ENCODE peak calls at places on chromosomes 4 and X, in seven cellular contexts. G is endothelial cell; O is GM12865; B is HFFc6; V is CD4-positive, alpha-beta T cell; N is fibroblast of pulmonary artery; E is MCF 10A. C is an unnamed sample.

GRCh38 chr4:17814140-17814539 is 3.4 kb downstream of the NCAPG start:
- DNase-seq in G (no peak), O (no peak), B (peak), V (no peak), N (peak), E (peak), C (peak)

GRCh38 chrX:24341795-24342194 is 18.6 kb upstream of the SUPT20HL1 start:
- DNase-seq in G (no peak), O (no peak), B (peak), V (no peak), N (peak), E (no peak), C (no peak)

GRCh38 chr4:15488136-15488535 is 18.5 kb downstream of the CC2D2A start:
- DNase-seq in G (no peak), O (no peak), B (no peak), V (no peak), N (peak), E (no peak), C (no peak)

GRCh38 chrX:40867352-40867751 is 132.0 kb upstream of the MED14 start:
- DNase-seq in G (no peak), O (no peak), B (no peak), V (no peak), N (peak), E (peak), C (no peak)

GRCh38 chrX:153349952-153350351 is 16.0 kb downstream of the ZNF275 start:
- DNase-seq in G (no peak), O (no peak), B (no peak), V (no peak), N (no peak), E (no peak), C (no peak)

GRCh38 chrX:1598876-1599790 is 7.7 kb downstream of the AKAP17A start:
- DNase-seq in G (no peak), O (no peak), B (no peak), V (no peak), N (no peak), E (no peak), C (no peak)

GRCh38 chrX:130110379-130111219 is at the start of gene ELF4:
- DNase-seq in G (no peak), O (peak), B (peak), V (peak), N (peak), E (peak), C (peak)

GRCh38 chr4:2638730-2639129 is 102.3 kb downstream of the FAM193A start:
- DNase-seq in G (no peak), O (no peak), B (no peak), V (no peak), N (no peak), E (no peak), C (no peak)

GRCh38 chr4:103095080-103095479 is 4.6 kb downstream of the BDH2 start:
- DNase-seq in G (no peak), O (no peak), B (no peak), V (no peak), N (no peak), E (no peak), C (no peak)

GRCh38 chrX:132958086-132958703 is at the start of gene HS6ST2:
- DNase-seq in G (peak), O (no peak), B (no peak), V (no peak), N (no peak), E (peak), C (no peak)

GRCh38 chr4:147596976-147597375 is 20.2 kb upstream of the TMEM184C start:
- DNase-seq in G (no peak), O (no peak), B (peak), V (no peak), N (peak), E (peak), C (no peak)

GRCh38 chr4:2102045-2102883 is 43.1 kb downstream of the NAT8L start:
- DNase-seq in G (no peak), O (no peak), B (no peak), V (no peak), N (no peak), E (no peak), C (no peak)

GRCh38 chr4:30815685-30816084 is 95.5 kb downstream of the PCDH7 start:
- DNase-seq in G (no peak), O (no peak), B (no peak), V (no peak), N (no peak), E (no peak), C (no peak)

GRCh38 chr4:183540498-183540953 is 35.7 kb downstream of the ING2 start:
- DNase-seq in G (no peak), O (no peak), B (no peak), V (no peak), N (no peak), E (no peak), C (no peak)
- TF ChIP-seq CTCF in G (no peak), O (no peak), B (no peak), V (no peak), N (no peak), E (no peak), C (no peak)

GRCh38 chrX:18290200-18290599 is 64.3 kb downstream of the SCML2 start:
- DNase-seq in G (no peak), O (no peak), B (no peak), V (no peak), N (no peak), E (no peak), C (no peak)

GRCh38 chrX:18291006-18291545 is 63.4 kb downstream of the SCML2 start:
- DNase-seq in G (no peak), O (no peak), B (no peak), V (no peak), N (peak), E (no peak), C (no peak)

GRCh38 chrX:18294893-18295292 is 59.6 kb downstream of the SCML2 start:
- DNase-seq in G (no peak), O (no peak), B (no peak), V (no peak), N (no peak), E (no peak), C (no peak)
- TF ChIP-seq CTCF in G (no peak), O (no peak), B (no peak), V (no peak), N (no peak), E (no peak), C (no peak)

GRCh38 chr4:113979157-113979972 is at the start of gene ARSJ:
- DNase-seq in G (peak), O (peak), B (peak), V (peak), N (peak), E (peak), C (no peak)
- TF ChIP-seq CTCF in G (no peak), O (no peak), B (peak), V (no peak), N (peak), E (peak), C (no peak)

DNA sequence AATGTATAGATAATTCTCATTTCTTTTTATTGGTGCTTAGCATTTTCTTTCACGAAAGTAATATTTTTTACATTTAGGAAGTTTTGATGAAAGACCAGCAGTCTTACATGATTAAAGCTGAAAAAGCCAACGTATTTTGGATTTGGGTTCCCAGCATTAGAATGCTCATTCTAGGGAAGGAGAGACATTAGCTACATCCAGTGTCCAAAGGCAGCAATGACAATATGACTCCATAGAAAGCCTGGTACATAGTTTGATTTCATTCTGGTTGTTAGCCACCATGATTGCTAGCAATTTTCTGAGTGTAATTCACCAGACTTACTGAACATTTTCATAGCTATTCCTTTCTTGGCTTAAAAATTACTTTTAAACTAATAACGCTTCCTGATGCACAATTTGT is 1397.5 kb downstream of the PCDH7 start:
- DNase-seq in G (no peak), O (no peak), B (no peak), V (no peak), N (no peak), E (no peak), C (no peak)
- TF ChIP-seq CTCF in G (no peak), O (no peak), B (no peak), V (no peak), N (no peak), E (no peak), C (no peak)

GRCh38 chr4:137611998-137612700 is 79.9 kb upstream of the PCDH18 start:
- DNase-seq in G (no peak), O (no peak), B (no peak), V (no peak), N (no peak), E (no peak), C (no peak)

GRCh38 chr4:137608085-137608484 is 75.8 kb upstream of the PCDH18 start:
- DNase-seq in G (no peak), O (no peak), B (no peak), V (no peak), N (no peak), E (no peak), C (no peak)

GRCh38 chr4:137614491-137614890 is 82.2 kb upstream of the PCDH18 start:
- DNase-seq in G (no peak), O (no peak), B (no peak), V (no peak), N (no peak), E (no peak), C (no peak)

GRCh38 chr4:137609693-137610450 is 77.6 kb upstream of the PCDH18 start:
- DNase-seq in G (no peak), O (no peak), B (peak), V (no peak), N (peak), E (no peak), C (no peak)

GRCh38 chr4:137610960-137611359 is 78.7 kb upstream of the PCDH18 start:
- DNase-seq in G (peak), O (peak), B (peak), V (no peak), N (peak), E (peak), C (no peak)
- TF ChIP-seq CTCF in G (peak), O (peak), B (peak), V (no peak), N (peak), E (peak), C (no peak)

GRCh38 chr4:1012031-1012739 is 759 bp downstream of the FGFRL1 start:
- DNase-seq in G (no peak), O (no peak), B (no peak), V (peak), N (no peak), E (peak), C (no peak)

GRCh38 chr4:1010522-1011021 is 854 bp upstream of the FGFRL1 start:
- DNase-seq in G (no peak), O (peak), B (peak), V (peak), N (peak), E (peak), C (peak)

GRCh38 chr4:1011022-1011694 is at the start of gene FGFRL1:
- DNase-seq in G (peak), O (peak), B (peak), V (peak), N (peak), E (peak), C (peak)

GRCh38 chr4:1008840-1009646 is 2.4 kb upstream of the FGFRL1 start:
- DNase-seq in G (no peak), O (peak), B (no peak), V (peak), N (no peak), E (no peak), C (no peak)

DNA sequence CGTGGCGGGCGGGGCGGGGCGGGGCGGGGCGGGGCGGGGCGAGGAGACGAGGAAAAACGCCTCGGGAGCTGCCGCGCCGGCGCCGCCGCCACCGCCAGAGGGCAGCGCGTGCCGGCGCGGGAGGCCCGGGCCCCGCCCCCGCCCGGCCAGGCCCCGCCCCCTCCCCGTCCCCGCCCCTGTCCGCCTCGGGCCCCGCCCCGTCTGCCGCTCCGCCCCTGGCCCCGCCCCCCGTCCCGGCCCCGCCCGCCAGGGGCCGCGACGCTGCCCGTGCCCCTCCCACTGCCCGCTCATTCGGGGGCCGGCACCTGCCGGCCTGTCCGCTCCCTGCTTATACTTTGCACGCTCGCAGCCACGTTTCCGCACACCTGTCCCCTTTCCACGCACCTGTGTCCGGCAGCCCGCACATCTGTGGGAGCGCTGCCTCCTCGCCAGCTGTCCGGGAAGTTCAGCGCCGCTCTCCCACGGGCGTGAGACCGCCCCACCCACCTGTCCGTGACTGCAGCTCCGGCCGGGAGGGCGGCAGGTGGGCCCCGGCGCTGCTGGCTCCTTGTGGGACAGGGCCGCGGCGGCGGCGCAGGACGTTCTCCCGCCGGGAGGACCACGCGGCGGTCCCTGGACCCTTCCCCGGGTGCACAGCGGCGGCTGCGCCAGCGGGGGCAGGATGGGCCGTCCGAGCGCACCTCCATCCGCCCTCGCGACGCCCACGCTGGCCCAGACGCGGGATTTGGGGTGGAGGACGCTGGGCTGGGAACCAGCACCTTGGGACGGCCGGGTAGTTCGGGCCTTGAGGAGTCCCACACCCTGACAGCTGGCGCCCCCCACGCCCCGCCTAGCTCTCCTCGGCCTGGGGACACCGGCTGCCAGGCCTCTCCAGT is 1.5 kb upstream of the FGFRL1 start:
- DNase-seq in G (peak), O (peak), B (no peak), V (peak), N (peak), E (peak), C (peak)
- TF ChIP-seq CTCF in G (peak), O (peak), B (peak), V (peak), N (no peak), E (peak), C (peak)

GRCh38 chr4:156113138-156113537 is 159.5 kb upstream of the CTSO start:
- DNase-seq in G (no peak), O (no peak), B (no peak), V (no peak), N (peak), E (peak), C (no peak)
- TF ChIP-seq CTCF in G (no peak), O (peak), B (peak), V (no peak), N (peak), E (peak), C (no peak)

GRCh38 chr4:182925298-182925738 is 8.1 kb upstream of the DCTD start:
- DNase-seq in G (peak), O (peak), B (peak), V (peak), N (peak), E (peak), C (peak)
- TF ChIP-seq CTCF in G (no peak), O (peak), B (peak), V (peak), N (peak), E (peak), C (peak)

C was measured in CD14-positive monocyte.